ENCODE peak calls at places on chromosomes 7 and 10, in eight cellular contexts. One of them, this sample, is unnamed.

GRCh38 chr7:153109561-153109960 is 350.0 kb downstream of the ACTR3B start:
- DNase-seq in trophoblast cell: no peak
- DNase-seq in PC-3: no peak
- DNase-seq in tibial artery: no peak
- DNase-seq in NB4: no peak
- DNase-seq in right cardiac atrium: no peak
- DNase-seq in colonic mucosa: no peak
- DNase-seq in skeletal muscle cell: no peak
- DNase-seq in this sample: no peak

GRCh38 chr7:21371371-21371770 is 56.5 kb upstream of the SP4 start:
- DNase-seq in trophoblast cell: no peak
- DNase-seq in PC-3: no peak
- DNase-seq in tibial artery: no peak
- DNase-seq in NB4: no peak
- DNase-seq in right cardiac atrium: no peak
- DNase-seq in colonic mucosa: no peak
- DNase-seq in skeletal muscle cell: no peak
- DNase-seq in this sample: no peak

GRCh38 chr10:12950583-12951128 is 50.9 kb downstream of the CCDC3 start:
- DNase-seq in trophoblast cell: no peak
- DNase-seq in PC-3: no peak
- DNase-seq in tibial artery: no peak
- DNase-seq in NB4: no peak
- DNase-seq in right cardiac atrium: no peak
- DNase-seq in colonic mucosa: no peak
- DNase-seq in skeletal muscle cell: no peak
- DNase-seq in this sample: no peak

GRCh38 chr7:101586078-101586941 is 42.8 kb downstream of the MYL10 start:
- DNase-seq in trophoblast cell: no peak
- DNase-seq in PC-3: no peak
- DNase-seq in tibial artery: no peak
- DNase-seq in NB4: no peak
- DNase-seq in right cardiac atrium: no peak
- DNase-seq in colonic mucosa: peak
- DNase-seq in skeletal muscle cell: no peak
- DNase-seq in this sample: no peak

GRCh38 chr10:70272925-70273316 is 10.9 kb downstream of the NPFFR1 start:
- DNase-seq in trophoblast cell: peak
- DNase-seq in PC-3: peak
- DNase-seq in tibial artery: no peak
- DNase-seq in NB4: peak
- DNase-seq in right cardiac atrium: no peak
- DNase-seq in colonic mucosa: no peak
- DNase-seq in skeletal muscle cell: no peak
- DNase-seq in this sample: no peak

GRCh38 chr7:80830000-80830399 is 88.9 kb downstream of the SEMA3C start:
- DNase-seq in trophoblast cell: no peak
- DNase-seq in PC-3: no peak
- DNase-seq in tibial artery: no peak
- DNase-seq in NB4: no peak
- DNase-seq in right cardiac atrium: no peak
- DNase-seq in colonic mucosa: no peak
- DNase-seq in skeletal muscle cell: no peak
- DNase-seq in this sample: no peak

GRCh38 chr7:98180751-98181150 is 30.5 kb upstream of the BHLHA15 start:
- DNase-seq in trophoblast cell: no peak
- DNase-seq in PC-3: no peak
- DNase-seq in tibial artery: no peak
- DNase-seq in NB4: no peak
- DNase-seq in right cardiac atrium: no peak
- DNase-seq in colonic mucosa: no peak
- DNase-seq in skeletal muscle cell: no peak
- DNase-seq in this sample: no peak

GRCh38 chr10:47443145-47443544 is 40.8 kb downstream of the ANXA8 start:
- DNase-seq in trophoblast cell: no peak
- DNase-seq in PC-3: no peak
- DNase-seq in tibial artery: no peak
- DNase-seq in NB4: no peak
- DNase-seq in right cardiac atrium: no peak
- DNase-seq in colonic mucosa: no peak
- DNase-seq in skeletal muscle cell: no peak
- DNase-seq in this sample: no peak

GRCh38 chr10:116278832-116279231 is 5.8 kb upstream of the GFRA1 start:
- DNase-seq in trophoblast cell: no peak
- DNase-seq in PC-3: no peak
- DNase-seq in tibial artery: no peak
- DNase-seq in NB4: no peak
- DNase-seq in right cardiac atrium: no peak
- DNase-seq in colonic mucosa: no peak
- DNase-seq in skeletal muscle cell: no peak
- DNase-seq in this sample: no peak

GRCh38 chr7:156907656-156908055 is 14.7 kb upstream of the LMBR1 start:
- DNase-seq in trophoblast cell: no peak
- DNase-seq in PC-3: no peak
- DNase-seq in tibial artery: no peak
- DNase-seq in NB4: no peak
- DNase-seq in right cardiac atrium: no peak
- DNase-seq in colonic mucosa: no peak
- DNase-seq in skeletal muscle cell: no peak
- DNase-seq in this sample: no peak

GRCh38 chr7:90412458-90413184 is 9.4 kb downstream of the CLDN12 start:
- DNase-seq in trophoblast cell: no peak
- DNase-seq in PC-3: peak
- DNase-seq in tibial artery: no peak
- DNase-seq in NB4: peak
- DNase-seq in right cardiac atrium: no peak
- DNase-seq in colonic mucosa: peak
- DNase-seq in skeletal muscle cell: no peak
- DNase-seq in this sample: peak

GRCh38 chr10:9253121-9253520 is 1198.6 kb downstream of the GATA3 start:
- DNase-seq in trophoblast cell: no peak
- DNase-seq in PC-3: peak
- DNase-seq in tibial artery: no peak
- DNase-seq in NB4: no peak
- DNase-seq in right cardiac atrium: no peak
- DNase-seq in colonic mucosa: no peak
- DNase-seq in skeletal muscle cell: peak
- DNase-seq in this sample: no peak

GRCh38 chr7:50826371-50827172 is 43.9 kb upstream of the GRB10 start:
- DNase-seq in trophoblast cell: no peak
- DNase-seq in PC-3: peak
- DNase-seq in tibial artery: no peak
- DNase-seq in NB4: peak
- DNase-seq in right cardiac atrium: no peak
- DNase-seq in colonic mucosa: peak
- DNase-seq in skeletal muscle cell: peak
- DNase-seq in this sample: no peak

GRCh38 chr10:107516349-107516748 is 351.8 kb upstream of the SORCS1 start:
- DNase-seq in trophoblast cell: no peak
- DNase-seq in PC-3: no peak
- DNase-seq in tibial artery: no peak
- DNase-seq in NB4: no peak
- DNase-seq in right cardiac atrium: no peak
- DNase-seq in colonic mucosa: peak
- DNase-seq in skeletal muscle cell: no peak
- DNase-seq in this sample: no peak

GRCh38 chr7:21261627-21262564 is 166.0 kb upstream of the SP4 start:
- DNase-seq in trophoblast cell: peak
- DNase-seq in PC-3: peak
- DNase-seq in tibial artery: no peak
- DNase-seq in NB4: peak
- DNase-seq in right cardiac atrium: no peak
- DNase-seq in colonic mucosa: peak
- DNase-seq in skeletal muscle cell: no peak
- DNase-seq in this sample: no peak

GRCh38 chr10:124864421-124865193 is 63.0 kb downstream of the ABRAXAS2 start:
- DNase-seq in trophoblast cell: no peak
- DNase-seq in PC-3: peak
- DNase-seq in tibial artery: no peak
- DNase-seq in NB4: no peak
- DNase-seq in right cardiac atrium: peak
- DNase-seq in colonic mucosa: peak
- DNase-seq in skeletal muscle cell: no peak
- DNase-seq in this sample: peak

GRCh38 chr10:104327745-104328635 is 10.3 kb downstream of the ITPRIP start:
- DNase-seq in trophoblast cell: peak
- DNase-seq in PC-3: peak
- DNase-seq in tibial artery: no peak
- DNase-seq in NB4: peak
- DNase-seq in right cardiac atrium: peak
- DNase-seq in colonic mucosa: no peak
- DNase-seq in skeletal muscle cell: peak
- DNase-seq in this sample: no peak

GRCh38 chr10:25061711-25062455 is 45.5 kb downstream of the THNSL1 start:
- DNase-seq in trophoblast cell: peak
- DNase-seq in PC-3: peak
- DNase-seq in tibial artery: no peak
- DNase-seq in NB4: no peak
- DNase-seq in right cardiac atrium: no peak
- DNase-seq in colonic mucosa: no peak
- DNase-seq in skeletal muscle cell: no peak
- DNase-seq in this sample: no peak

GRCh38 chr10:100746413-100746931 is 1.1 kb downstream of the PAX2 start:
- DNase-seq in trophoblast cell: no peak
- DNase-seq in PC-3: no peak
- DNase-seq in tibial artery: no peak
- DNase-seq in NB4: no peak
- DNase-seq in right cardiac atrium: no peak
- DNase-seq in colonic mucosa: no peak
- DNase-seq in skeletal muscle cell: no peak
- DNase-seq in this sample: no peak

GRCh38 chr10:96578633-96579032 is 8.2 kb downstream of the TM9SF3 start:
- DNase-seq in trophoblast cell: no peak
- DNase-seq in PC-3: no peak
- DNase-seq in tibial artery: no peak
- DNase-seq in NB4: no peak
- DNase-seq in right cardiac atrium: no peak
- DNase-seq in colonic mucosa: no peak
- DNase-seq in skeletal muscle cell: no peak
- DNase-seq in this sample: no peak

GRCh38 chr10:101781984-101782810 is 1.0 kb downstream of the NPM3 start:
- DNase-seq in trophoblast cell: no peak
- DNase-seq in PC-3: no peak
- DNase-seq in tibial artery: no peak
- DNase-seq in NB4: peak
- DNase-seq in right cardiac atrium: peak
- DNase-seq in colonic mucosa: no peak
- DNase-seq in skeletal muscle cell: no peak
- DNase-seq in this sample: no peak

DNA sequence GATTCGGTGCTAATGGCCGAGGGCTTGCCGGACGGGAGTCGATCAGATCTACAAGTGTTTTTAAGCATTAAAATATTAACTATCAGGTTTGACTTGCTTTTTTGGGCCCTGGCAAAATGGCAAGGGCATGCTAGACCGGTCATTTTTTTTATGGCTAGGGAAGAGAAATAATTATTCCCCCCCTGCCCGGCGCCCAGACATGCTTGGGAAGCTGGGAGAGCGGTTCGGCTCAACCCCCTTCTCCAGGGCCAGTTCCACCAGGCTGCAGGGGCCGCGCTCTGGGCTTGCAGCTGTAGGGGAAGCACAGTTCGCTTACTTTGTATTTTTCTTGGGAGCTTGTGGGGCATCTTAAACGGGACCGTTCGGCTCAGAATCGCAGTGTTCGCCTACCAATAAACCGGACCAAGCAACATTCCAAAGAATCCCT is 3.0 kb downstream of the TCF7L2 start:
- DNase-seq in trophoblast cell: no peak
- DNase-seq in PC-3: no peak
- DNase-seq in tibial artery: peak
- DNase-seq in NB4: no peak
- DNase-seq in right cardiac atrium: peak
- DNase-seq in colonic mucosa: peak
- DNase-seq in skeletal muscle cell: no peak
- DNase-seq in this sample: peak
- H3K4me3 ChIP-seq in trophoblast cell: peak
- H3K4me3 ChIP-seq in PC-3: peak
- H3K4me3 ChIP-seq in tibial artery: peak
- H3K4me3 ChIP-seq in NB4: no peak
- H3K4me3 ChIP-seq in right cardiac atrium: peak
- H3K4me3 ChIP-seq in colonic mucosa: peak
- H3K4me3 ChIP-seq in skeletal muscle cell: peak
- H3K4me3 ChIP-seq in this sample: peak

GRCh38 chr7:3300221-3300650 is 816 bp upstream of the SDK1 start:
- DNase-seq in trophoblast cell: no peak
- DNase-seq in PC-3: peak
- DNase-seq in tibial artery: no peak
- DNase-seq in NB4: no peak
- DNase-seq in right cardiac atrium: no peak
- DNase-seq in colonic mucosa: no peak
- DNase-seq in skeletal muscle cell: no peak
- DNase-seq in this sample: no peak
- H3K4me3 ChIP-seq in trophoblast cell: peak
- H3K4me3 ChIP-seq in PC-3: peak
- H3K4me3 ChIP-seq in tibial artery: peak
- H3K4me3 ChIP-seq in NB4: no peak
- H3K4me3 ChIP-seq in right cardiac atrium: peak
- H3K4me3 ChIP-seq in colonic mucosa: peak
- H3K4me3 ChIP-seq in skeletal muscle cell: peak
- H3K4me3 ChIP-seq in this sample: peak

GRCh38 chr7:92422926-92423325 is 24.4 kb upstream of the GATAD1 start:
- DNase-seq in trophoblast cell: no peak
- DNase-seq in PC-3: no peak
- DNase-seq in tibial artery: no peak
- DNase-seq in NB4: no peak
- DNase-seq in right cardiac atrium: no peak
- DNase-seq in colonic mucosa: no peak
- DNase-seq in skeletal muscle cell: no peak
- DNase-seq in this sample: no peak

GRCh38 chr7:92423646-92424045 is 23.6 kb upstream of the GATAD1 start:
- DNase-seq in trophoblast cell: no peak
- DNase-seq in PC-3: no peak
- DNase-seq in tibial artery: no peak
- DNase-seq in NB4: no peak
- DNase-seq in right cardiac atrium: no peak
- DNase-seq in colonic mucosa: no peak
- DNase-seq in skeletal muscle cell: no peak
- DNase-seq in this sample: no peak

GRCh38 chr7:92427193-92427592 is 20.1 kb upstream of the GATAD1 start:
- DNase-seq in trophoblast cell: no peak
- DNase-seq in PC-3: no peak
- DNase-seq in tibial artery: no peak
- DNase-seq in NB4: no peak
- DNase-seq in right cardiac atrium: no peak
- DNase-seq in colonic mucosa: no peak
- DNase-seq in skeletal muscle cell: no peak
- DNase-seq in this sample: no peak

GRCh38 chr7:92421676-92422435 is 25.4 kb upstream of the GATAD1 start:
- DNase-seq in trophoblast cell: no peak
- DNase-seq in PC-3: no peak
- DNase-seq in tibial artery: no peak
- DNase-seq in NB4: peak
- DNase-seq in right cardiac atrium: no peak
- DNase-seq in colonic mucosa: peak
- DNase-seq in skeletal muscle cell: no peak
- DNase-seq in this sample: no peak

GRCh38 chr7:92425311-92425947 is 21.9 kb upstream of the GATAD1 start:
- DNase-seq in trophoblast cell: peak
- DNase-seq in PC-3: no peak
- DNase-seq in tibial artery: no peak
- DNase-seq in NB4: peak
- DNase-seq in right cardiac atrium: no peak
- DNase-seq in colonic mucosa: peak
- DNase-seq in skeletal muscle cell: no peak
- DNase-seq in this sample: no peak
- H3K4me3 ChIP-seq in trophoblast cell: no peak
- H3K4me3 ChIP-seq in PC-3: no peak
- H3K4me3 ChIP-seq in tibial artery: no peak
- H3K4me3 ChIP-seq in NB4: no peak
- H3K4me3 ChIP-seq in right cardiac atrium: no peak
- H3K4me3 ChIP-seq in colonic mucosa: no peak
- H3K4me3 ChIP-seq in skeletal muscle cell: no peak
- H3K4me3 ChIP-seq in this sample: no peak

GRCh38 chr7:516216-516605 is 3.4 kb downstream of the PDGFA start:
- DNase-seq in trophoblast cell: no peak
- DNase-seq in PC-3: no peak
- DNase-seq in tibial artery: no peak
- DNase-seq in NB4: no peak
- DNase-seq in right cardiac atrium: no peak
- DNase-seq in colonic mucosa: no peak
- DNase-seq in skeletal muscle cell: no peak
- DNase-seq in this sample: no peak
- H3K4me3 ChIP-seq in trophoblast cell: no peak
- H3K4me3 ChIP-seq in PC-3: no peak
- H3K4me3 ChIP-seq in tibial artery: peak
- H3K4me3 ChIP-seq in NB4: no peak
- H3K4me3 ChIP-seq in right cardiac atrium: peak
- H3K4me3 ChIP-seq in colonic mucosa: peak
- H3K4me3 ChIP-seq in skeletal muscle cell: peak
- H3K4me3 ChIP-seq in this sample: peak